ENCODE peak calls at places on chromosomes 6 and 20, in five cellular contexts. G is upper lobe of left lung, U is GM12878, S is HepG2, I is K562. V is an unnamed sample.

GRCh38 chr6:147503587-147503986 is 4.9 kb upstream of the SAMD5 start:
- ATAC-seq in I (no peak), S (no peak), G (no peak), U (no peak), V (no peak)

GRCh38 chr6:129133770-129134192 is 250.8 kb downstream of the LAMA2 start:
- ATAC-seq in U (no peak), G (peak), I (no peak), S (no peak), V (peak)

GRCh38 chr6:143872211-143872610 is 7.9 kb downstream of the ZC2HC1B start:
- ATAC-seq in I (no peak), S (no peak), G (no peak), U (peak), V (no peak)

GRCh38 chr20:3760980-3761379 is 6.6 kb downstream of the ADISSP start:
- ATAC-seq in G (no peak), S (no peak), U (peak), I (no peak), V (no peak)

GRCh38 chr20:36105731-36106226 is 48.8 kb upstream of the EPB41L1 start:
- ATAC-seq in I (peak), G (peak), U (peak), S (peak), V (no peak)

GRCh38 chr20:8943638-8944037 is 125.2 kb upstream of the PLCB4 start:
- ATAC-seq in I (no peak), U (no peak), G (peak), S (no peak), V (no peak)

GRCh38 chr6:166617359-166617758 is 9.7 kb downstream of the RPS6KA2 start:
- ATAC-seq in G (no peak), S (no peak), I (no peak), U (no peak), V (no peak)

GRCh38 chr6:74879234-74879633 is 326.6 kb downstream of the COL12A1 start:
- ATAC-seq in G (peak), U (no peak), S (no peak), I (no peak), V (peak)

GRCh38 chr20:1895674-1896496 is 678 bp downstream of the SIRPA start:
- ATAC-seq in U (peak), S (peak), G (no peak), I (no peak), V (peak)

GRCh38 chr20:1944345-1945099 is 49.3 kb downstream of the SIRPA start:
- ATAC-seq in G (no peak), I (no peak), U (no peak), S (no peak), V (no peak)

GRCh38 chr6:170088349-170088951 is 202.4 kb downstream of the DLL1 start:
- ATAC-seq in G (no peak), I (no peak), U (no peak), S (peak), V (no peak)

GRCh38 chr6:112018619-112019416 is 35.1 kb upstream of the CCN6 start:
- ATAC-seq in U (no peak), S (peak), I (no peak), G (peak), V (peak)

GRCh38 chr6:144408151-144408550 is 123.0 kb downstream of the UTRN start:
- ATAC-seq in S (no peak), U (no peak), G (no peak), I (no peak), V (no peak)

GRCh38 chr20:49166534-49167449 is 21.3 kb downstream of the STAU1 start:
- ATAC-seq in G (no peak), S (no peak), I (no peak), U (peak), V (no peak)

GRCh38 chr20:48180637-48181036 is 395.4 kb upstream of the SULF2 start:
- ATAC-seq in U (no peak), G (no peak), I (no peak), S (no peak), V (no peak)

GRCh38 chr6:122726649-122727048 is 52.9 kb upstream of the FABP7 start:
- ATAC-seq in U (peak), I (peak), S (peak), G (no peak), V (no peak)

GRCh38 chr20:38350879-38351775 is 4.8 kb downstream of the LBP start:
- ATAC-seq in G (peak), S (no peak), I (no peak), U (no peak), V (peak)

GRCh38 chr20:25177890-25178321 is 17.6 kb upstream of the ENTPD6 start:
- ATAC-seq in U (no peak), I (no peak), S (no peak), G (peak), V (no peak)

GRCh38 chr6:156729248-156729647 is 47.9 kb upstream of the ARID1B start:
- ATAC-seq in I (no peak), G (no peak), U (peak), S (no peak), V (no peak)

GRCh38 chr6:131251593-131252204 is 116.4 kb downstream of the AKAP7 start:
- ATAC-seq in G (no peak), S (no peak), I (no peak), U (no peak), V (no peak)

GRCh38 chr6:34866509-34866908 is 21.3 kb downstream of the TAF11 start:
- ATAC-seq in S (peak), G (no peak), U (no peak), I (no peak), V (no peak)

GRCh38 chr6:22958677-22959076 is 389.3 kb downstream of the HDGFL1 start:
- ATAC-seq in S (no peak), G (no peak), I (no peak), U (peak), V (no peak)

GRCh38 chr20:51042064-51042463 is 19.2 kb upstream of the KCNG1 start:
- ATAC-seq in G (no peak), S (no peak), I (no peak), U (no peak), V (no peak)

GRCh38 chr6:56040271-56040670 is 164.9 kb upstream of the BMP5 start:
- ATAC-seq in G (no peak), S (no peak), U (peak), I (no peak), V (no peak)

GRCh38 chr6:153947817-153948447 is 91.1 kb upstream of the OPRM1 start:
- ATAC-seq in I (no peak), U (peak), S (peak), G (peak), V (no peak)

GRCh38 chr6:12570461-12571030 is 146.0 kb upstream of the PHACTR1 start:
- ATAC-seq in I (no peak), G (no peak), S (no peak), U (no peak), V (no peak)

GRCh38 chr6:41063884-41064285 is 8.3 kb downstream of the OARD1 start:
- ATAC-seq in G (no peak), S (peak), U (no peak), I (no peak), V (no peak)
- H3K27ac ChIP-seq in G (no peak), S (peak), U (no peak), I (no peak), V (peak)

DNA sequence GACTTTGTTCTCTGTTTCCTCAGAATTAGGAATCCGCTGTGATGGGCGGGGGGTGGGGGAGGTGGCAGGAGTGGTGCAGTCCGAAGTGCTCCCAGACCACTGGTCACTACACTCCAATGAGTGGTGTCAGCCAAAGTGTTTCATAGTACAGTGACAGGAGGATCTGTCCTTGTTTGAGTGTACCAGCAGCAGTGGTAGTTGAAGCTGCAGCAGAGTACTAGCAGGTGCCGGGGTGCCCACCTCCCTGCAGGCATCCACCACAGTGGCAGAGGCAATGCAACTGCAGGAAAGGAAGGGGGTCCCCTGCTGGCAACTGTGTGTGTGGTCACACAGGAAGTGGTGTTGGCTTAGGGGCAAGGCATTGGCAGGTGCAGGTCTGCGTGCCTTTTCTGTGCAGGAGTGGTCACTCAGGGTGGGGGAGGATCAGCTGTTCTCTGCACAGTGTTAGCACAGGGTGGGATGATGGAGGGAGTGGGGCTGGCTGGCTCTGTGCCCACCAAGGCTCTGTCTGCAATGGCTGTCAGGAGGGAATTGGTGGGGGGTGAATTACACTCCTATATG is 9.7 kb downstream of the HLA-DOB start:
- ATAC-seq in I (no peak), G (no peak), U (peak), S (peak), V (no peak)
- TF ChIP-seq POLR2AphosphoS5 in I (no peak), G (no peak), U (no peak), S (no peak), V (no peak)

GRCh38 chr6:77565370-77565769 is 87.5 kb upstream of the MEI4 start:
- ATAC-seq in I (no peak), S (no peak), U (no peak), G (no peak), V (no peak)
- TF ChIP-seq EP300 in I (no peak), S (no peak), U (no peak), G (no peak), V (no peak)

DNA sequence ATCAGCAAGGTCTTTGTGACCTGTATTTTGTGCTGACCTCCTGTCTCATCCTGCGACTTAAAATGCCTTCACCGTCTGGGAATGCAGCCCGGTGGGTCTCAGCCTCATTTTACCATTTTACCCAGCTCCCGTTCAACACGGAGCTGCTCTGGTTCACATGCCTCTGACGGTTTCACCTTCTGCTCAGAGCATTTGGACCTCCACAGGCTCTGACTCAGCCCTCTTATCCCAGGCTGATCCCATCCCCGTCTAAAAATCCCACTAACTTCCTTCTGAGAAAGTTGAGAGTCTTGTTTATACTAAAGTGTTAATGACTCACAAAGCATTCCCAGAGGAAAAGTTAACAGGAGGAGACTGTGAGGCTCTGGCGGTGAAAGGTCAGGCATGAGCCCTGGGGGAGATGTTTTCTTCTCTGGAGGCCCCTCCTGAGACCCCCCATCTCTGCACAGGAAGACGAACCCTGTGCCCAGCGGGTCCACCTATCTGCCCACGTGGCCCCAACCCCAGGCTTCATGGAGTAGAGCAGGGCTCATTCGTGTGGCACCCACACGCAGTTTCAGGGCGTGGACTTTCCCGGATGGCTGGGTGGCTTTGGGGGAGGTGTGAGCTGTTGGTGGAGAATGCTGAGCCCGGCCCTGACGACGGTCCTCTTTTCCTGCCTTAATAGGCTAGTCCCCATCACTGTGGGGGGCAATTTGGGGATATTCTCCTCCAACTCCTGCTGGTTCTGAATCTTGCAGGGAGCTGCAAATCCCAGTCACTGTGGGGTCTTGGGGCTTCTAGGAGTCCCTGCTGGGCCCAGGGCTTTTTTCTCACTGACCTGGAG is 3.3 kb upstream of the BIRC7 start:
- ATAC-seq in S (no peak), G (no peak), U (no peak), I (no peak), V (no peak)
- H3K27ac ChIP-seq in S (no peak), G (no peak), U (no peak), I (no peak), V (no peak)

DNA sequence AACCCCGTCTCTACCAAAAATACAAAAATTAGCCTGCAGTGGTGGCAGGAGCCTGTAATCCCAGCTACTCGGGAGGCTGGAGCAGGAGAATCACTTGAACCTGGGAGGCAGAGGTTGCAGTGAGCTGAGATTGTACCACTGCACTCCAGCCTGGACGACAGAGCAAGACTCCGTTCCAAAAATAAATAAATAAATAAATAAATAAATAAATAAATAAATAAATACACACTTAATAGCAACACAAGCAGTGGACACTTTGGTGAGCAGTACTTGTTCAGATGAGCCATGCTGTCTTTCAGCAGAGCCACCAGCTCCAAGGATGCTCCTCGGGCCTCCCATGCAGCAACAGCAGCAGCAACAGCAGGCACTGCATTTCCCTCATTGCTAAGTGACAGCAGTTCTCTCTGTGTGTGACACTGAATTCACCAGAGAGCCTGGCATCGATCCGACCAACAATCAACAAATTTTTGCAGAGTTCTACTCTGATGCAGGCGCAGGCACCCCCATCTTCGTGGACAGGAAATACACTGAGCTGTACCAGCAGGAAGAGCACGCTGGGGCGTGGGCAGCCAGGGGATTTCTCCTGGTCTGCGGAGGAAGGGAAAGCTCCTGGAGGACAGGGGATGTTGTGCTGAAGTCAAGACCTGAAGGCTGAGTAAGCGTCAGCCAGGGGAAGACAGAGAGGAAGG is 54.0 kb upstream of the SNX9 start:
- ATAC-seq in U (no peak), S (no peak), I (no peak), G (no peak), V (no peak)
- TF ChIP-seq POLR2AphosphoS5 in U (no peak), S (no peak), I (no peak), G (no peak), V (no peak)

GRCh38 chr6:152950240-152950639 is 32.6 kb downstream of the FBXO5 start:
- ATAC-seq in G (no peak), S (no peak), I (no peak), U (no peak), V (no peak)

GRCh38 chr6:152948150-152948768 is 34.6 kb downstream of the FBXO5 start:
- ATAC-seq in I (peak), G (peak), S (peak), U (peak), V (peak)

GRCh38 chr6:152943260-152943897 is 39.5 kb downstream of the FBXO5 start:
- ATAC-seq in I (no peak), G (no peak), U (no peak), S (no peak), V (no peak)

GRCh38 chr6:152942319-152942869 is 40.4 kb downstream of the FBXO5 start:
- ATAC-seq in U (no peak), I (no peak), G (no peak), S (no peak), V (no peak)

DNA sequence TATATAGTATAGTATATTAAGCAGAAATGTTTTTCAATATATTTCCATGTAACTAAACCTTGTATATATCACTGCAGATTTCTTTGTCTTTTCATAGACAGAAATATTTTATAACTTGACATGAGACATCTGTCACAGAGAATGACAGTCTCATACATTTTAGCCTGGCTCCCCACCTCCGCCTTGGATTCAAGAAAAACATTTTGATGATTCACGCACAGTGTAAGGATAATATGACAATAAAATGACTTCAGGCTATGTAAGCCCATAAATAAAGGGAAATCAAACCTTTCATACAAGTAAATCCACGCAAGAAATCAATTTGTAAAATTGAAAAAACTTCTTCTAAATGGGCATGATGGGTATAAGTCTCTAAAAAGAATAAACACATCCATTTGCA is 36.4 kb downstream of the FBXO5 start:
- ATAC-seq in U (no peak), I (no peak), S (no peak), G (no peak), V (no peak)
- TF ChIP-seq EP300 in U (no peak), I (no peak), S (no peak), G (no peak), V (no peak)

GRCh38 chr20:19777311-19777710 is 19.3 kb downstream of the RIN2 start:
- ATAC-seq in I (no peak), S (no peak), U (no peak), G (peak), V (no peak)

GRCh38 chr20:19774086-19774933 is 16.3 kb downstream of the RIN2 start:
- ATAC-seq in S (peak), U (no peak), I (no peak), G (no peak), V (no peak)

GRCh38 chr20:19777981-19778380 is 19.9 kb downstream of the RIN2 start:
- ATAC-seq in I (no peak), U (no peak), S (no peak), G (no peak), V (no peak)

GRCh38 chr20:19773471-19773870 is 15.4 kb downstream of the RIN2 start:
- ATAC-seq in I (no peak), U (no peak), S (no peak), G (no peak), V (no peak)

DNA sequence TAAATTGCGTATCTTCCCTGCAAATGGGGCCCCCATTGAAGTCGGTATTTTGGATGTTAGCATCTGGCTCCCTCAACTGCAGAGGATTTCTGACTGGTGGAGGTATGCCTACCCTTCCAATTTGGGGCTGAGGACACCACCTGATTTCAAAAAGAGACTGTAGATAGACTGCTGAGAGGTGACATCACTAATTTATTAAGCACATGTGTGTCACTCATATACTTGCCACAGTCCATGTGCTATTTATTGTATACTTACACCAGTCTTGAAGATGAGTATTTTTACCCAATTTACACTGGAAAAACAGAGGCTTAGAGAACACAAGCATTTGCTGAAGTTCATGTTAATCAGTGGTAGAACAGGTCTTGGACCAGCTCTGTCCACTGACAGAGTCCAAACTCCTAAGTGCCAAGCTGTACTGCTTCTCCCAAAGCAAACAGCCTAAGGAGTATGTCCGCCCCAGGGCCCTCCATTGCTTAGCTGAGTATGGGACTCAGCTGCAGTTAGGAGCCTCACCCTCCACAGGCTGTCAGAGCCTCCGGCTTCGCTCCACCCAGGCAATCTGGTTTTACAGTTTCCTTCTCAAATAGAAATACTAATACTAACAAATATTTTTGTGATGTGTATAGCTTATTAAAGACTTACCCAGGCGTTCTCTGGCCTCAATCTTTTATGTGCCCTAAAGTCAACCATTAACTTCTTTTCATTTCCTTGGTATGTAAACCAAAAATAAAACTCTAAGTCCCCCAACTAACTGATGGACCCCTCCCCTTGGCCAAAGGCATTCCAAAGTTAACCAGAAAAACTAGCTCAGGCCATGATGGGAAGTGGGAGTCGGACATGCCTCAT is 17.5 kb downstream of the RIN2 start:
- ATAC-seq in S (peak), G (no peak), U (no peak), I (no peak), V (no peak)
- H3K27ac ChIP-seq in S (no peak), G (no peak), U (no peak), I (no peak), V (no peak)

GRCh38 chr6:31834367-31834703 is 6.8 kb downstream of the HSPA1B start:
- ATAC-seq in G (peak), S (peak), U (peak), I (peak), V (peak)
- TF ChIP-seq POLR2AphosphoS5 in G (peak), S (no peak), U (no peak), I (no peak), V (no peak)

V was measured in gastroesophageal sphincter.